ENCODE peak calls at places on chromosomes 2 and 18, in five cellular contexts. K, Y, T, N and Z are unnamed samples.
A peak's percentile ranks its signal among the peaks of the same experiment; 100 is the strongest.

GRCh38 chr18:45783097-45784075 is 42.1 kb upstream of the SIGLEC15 start:
- DNase-seq in K (peak; percentile 65), Y (no peak), T (no peak), N (no peak), Z (no peak)

GRCh38 chr18:31386683-31387082 is 10.1 kb downstream of the DSG4 start:
- DNase-seq in K (no peak), Y (no peak), T (no peak), N (no peak), Z (no peak)

GRCh38 chr18:48095726-48096125 is 165.3 kb upstream of the SMAD2 start:
- DNase-seq in K (no peak), Y (no peak), T (no peak), N (no peak), Z (no peak)

GRCh38 chr2:240584486-240585031 is 2.0 kb upstream of the CAPN10 start:
- DNase-seq in K (peak; percentile 19), Y (no peak), T (peak; percentile 24), N (peak; percentile 48), Z (peak; percentile 37)

GRCh38 chr2:240812721-240813120 is 7.3 kb downstream of the KIF1A start:
- DNase-seq in K (no peak), Y (no peak), T (no peak), N (peak; percentile 72), Z (peak; percentile 34)

GRCh38 chr18:46401486-46402115 is 255.4 kb downstream of the LOXHD1 start:
- DNase-seq in K (no peak), Y (peak; percentile 31), T (no peak), N (no peak), Z (no peak)

GRCh38 chr2:66441651-66442365 is 6.9 kb downstream of the MEIS1 start:
- DNase-seq in K (peak; percentile 45), Y (no peak), T (no peak), N (no peak), Z (no peak)

GRCh38 chr18:51030537-51031258 is 685 bp downstream of the SMAD4 start:
- DNase-seq in K (peak; percentile 87), Y (peak; percentile 79), T (peak; percentile 81), N (peak; percentile 93), Z (peak; percentile 76)

GRCh38 chr18:39825485-39825884 is 2129.5 kb upstream of the PIK3C3 start:
- DNase-seq in K (peak; percentile 33), Y (no peak), T (no peak), N (no peak), Z (no peak)

GRCh38 chr2:161246301-161246700 is 61.9 kb upstream of the PSMD14 start:
- DNase-seq in K (no peak), Y (no peak), T (no peak), N (no peak), Z (no peak)

GRCh38 chr2:41847744-41848441 is 199.9 kb upstream of the PKDCC start:
- DNase-seq in K (peak; percentile 64), Y (peak; percentile 66), T (no peak), N (no peak), Z (peak; percentile 48)

GRCh38 chr2:121350884-121351283 is 65.9 kb upstream of the TFCP2L1 start:
- DNase-seq in K (no peak), Y (peak; percentile 6), T (no peak), N (no peak), Z (no peak)

DNA sequence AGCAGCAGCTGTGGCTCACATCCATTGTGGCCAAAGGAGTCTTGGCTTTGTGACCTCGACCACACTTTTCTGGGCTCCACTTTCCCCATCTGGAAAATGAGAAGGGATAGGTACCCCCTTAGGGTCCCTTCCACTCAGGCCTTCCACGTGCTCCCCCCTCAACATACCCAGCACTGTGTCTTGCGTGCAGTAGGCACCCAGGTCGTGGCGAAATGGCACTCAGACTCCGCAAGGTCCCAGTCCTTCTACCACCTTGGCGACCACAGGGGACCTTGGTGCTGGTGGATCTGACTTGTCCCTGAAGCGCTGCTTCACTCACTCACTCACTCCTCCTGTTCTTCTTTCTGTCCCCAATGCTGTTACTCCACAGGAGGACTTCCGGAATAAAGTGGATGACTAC is 19.9 kb upstream of the SCLY start:
- DNase-seq in K (no peak), Y (no peak), T (no peak), N (no peak), Z (no peak)
- H3K36me3 ChIP-seq in K (peaks cover 13% of the 10 kb centered on the region), Y (peaks cover 76% of the 10 kb centered on the region), T (no peaks in the 10 kb centered on the region), N (peaks cover 28% of the 10 kb centered on the region), Z (peaks cover 2% of the 10 kb centered on the region)

GRCh38 chr2:218406949-218407703 is 7.5 kb downstream of the CTDSP1 start:
- DNase-seq in K (peak; percentile 67), Y (peak; percentile 70), T (peak; percentile 79), N (peak; percentile 89), Z (peak; percentile 90)
- H3K4me1 ChIP-seq in K (peaks cover 20% of the 10 kb centered on the region), Y (peaks cover 35% of the 10 kb centered on the region), T (peaks cover 3% of the 10 kb centered on the region), N (peaks cover 14% of the 10 kb centered on the region), Z (peaks cover 19% of the 10 kb centered on the region)

GRCh38 chr2:231160701-231161100 is 35.9 kb upstream of the HTR2B start:
- DNase-seq in K (peak; percentile 18), Y (no peak), T (no peak), N (no peak), Z (no peak)

GRCh38 chr2:231161252-231162035 is 36.6 kb upstream of the HTR2B start:
- DNase-seq in K (no peak), Y (no peak), T (no peak), N (no peak), Z (no peak)

GRCh38 chr2:231162036-231162345 is 36.4 kb upstream of the ARMC9 start:
- DNase-seq in K (peak; percentile 92), Y (no peak), T (no peak), N (no peak), Z (no peak)

GRCh38 chr2:231159306-231159705 is 34.5 kb upstream of the HTR2B start:
- DNase-seq in K (no peak), Y (no peak), T (no peak), N (no peak), Z (no peak)

GRCh38 chr2:231163011-231163410 is 35.4 kb upstream of the ARMC9 start:
- DNase-seq in K (no peak), Y (no peak), T (no peak), N (no peak), Z (no peak)
- H3K27ac ChIP-seq in K (peak overlapping the region; percentile 94), Y (peak overlapping the region; percentile 55), T (no peak overlapping the region), N (peak overlapping the region; percentile 5), Z (no peak overlapping the region)

DNA sequence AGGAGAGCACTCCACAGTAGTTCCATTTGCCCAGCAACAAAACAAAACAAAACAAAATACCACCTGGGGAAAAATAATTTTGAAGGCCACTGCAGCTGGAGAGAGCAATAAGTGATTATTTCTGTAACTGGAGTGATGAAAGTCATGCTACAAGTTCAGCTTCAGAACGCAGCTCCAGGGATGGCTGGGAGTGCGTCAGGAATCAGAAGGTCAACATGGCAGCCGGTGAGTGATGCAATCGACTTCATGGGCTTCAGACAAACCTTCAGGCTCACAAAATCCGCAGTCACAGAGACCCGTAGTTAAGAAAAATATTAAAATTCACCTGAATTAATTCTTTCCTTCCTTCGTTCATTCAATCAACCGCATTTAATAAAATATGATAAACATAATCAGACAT is 41.0 kb downstream of the ABHD3 start:
- DNase-seq in K (no peak), Y (no peak), T (peak; percentile 67), N (no peak), Z (no peak)
- H3K36me3 ChIP-seq in K (no peaks in the 10 kb centered on the region), Y (peaks cover 4% of the 10 kb centered on the region), T (no peaks in the 10 kb centered on the region), N (no peaks in the 10 kb centered on the region), Z (no peaks in the 10 kb centered on the region)

GRCh38 chr2:152433814-152434213 is 98.8 kb downstream of the FMNL2 start:
- DNase-seq in K (no peak), Y (no peak), T (no peak), N (no peak), Z (no peak)
- H3K4me1 ChIP-seq in K (peaks cover 18% of the 10 kb centered on the region), Y (peaks cover 22% of the 10 kb centered on the region), T (peaks cover 10% of the 10 kb centered on the region), N (no peaks in the 10 kb centered on the region), Z (no peaks in the 10 kb centered on the region)

DNA sequence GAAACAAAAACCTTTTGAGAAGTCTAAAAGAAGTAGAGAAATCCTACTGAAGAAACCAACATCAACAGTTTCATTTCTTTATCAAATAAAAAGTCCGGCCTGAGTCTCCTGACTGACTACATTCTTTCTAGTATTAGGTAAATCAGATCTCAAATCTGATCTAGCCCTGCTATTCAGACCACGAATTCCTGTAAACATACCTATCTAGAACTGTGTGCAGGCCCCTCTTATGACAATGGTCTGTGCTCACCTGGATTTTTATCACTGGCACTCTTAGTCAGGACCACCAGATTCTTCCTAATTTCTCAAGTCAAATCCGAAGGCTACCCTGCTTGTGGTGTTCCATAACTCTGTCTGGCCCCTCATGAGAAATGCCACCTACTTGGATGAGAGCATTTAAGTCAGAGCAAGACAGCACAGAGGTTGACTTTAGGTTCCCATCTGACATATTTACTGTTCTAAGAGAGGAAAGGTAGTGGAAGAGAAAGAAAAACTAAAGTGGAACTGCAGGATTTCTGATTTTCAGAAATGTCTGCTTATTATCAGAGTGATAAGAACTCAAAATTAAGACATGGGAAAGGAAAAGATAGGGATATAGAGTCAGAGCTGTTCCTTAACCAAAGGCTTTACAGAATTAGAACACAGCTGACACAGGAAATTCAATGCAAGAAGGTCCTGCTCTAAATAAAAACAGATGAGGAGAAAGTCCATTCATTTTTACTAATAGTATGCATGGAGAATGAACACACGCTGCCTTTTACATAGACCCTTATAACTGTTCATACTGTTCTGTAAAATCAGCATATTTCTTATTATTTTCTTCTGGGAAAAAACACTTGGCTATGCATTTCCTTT is 56.5 kb downstream of the SLC8A1 start:
- DNase-seq in K (peak; percentile 15), Y (no peak), T (no peak), N (no peak), Z (no peak)
- H3K27ac ChIP-seq in K (no peak overlapping the region), Y (peak overlapping the region; percentile 41), T (no peak overlapping the region), N (no peak overlapping the region), Z (no peak overlapping the region)

GRCh38 chr2:219722276-219722883 is 95.0 kb downstream of the SLC4A3 start:
- DNase-seq in K (no peak), Y (no peak), T (no peak), N (no peak), Z (no peak)
- H3K36me3 ChIP-seq in K (no peaks in the 10 kb centered on the region), Y (no peaks in the 10 kb centered on the region), T (no peaks in the 10 kb centered on the region), N (no peaks in the 10 kb centered on the region), Z (no peaks in the 10 kb centered on the region)

DNA sequence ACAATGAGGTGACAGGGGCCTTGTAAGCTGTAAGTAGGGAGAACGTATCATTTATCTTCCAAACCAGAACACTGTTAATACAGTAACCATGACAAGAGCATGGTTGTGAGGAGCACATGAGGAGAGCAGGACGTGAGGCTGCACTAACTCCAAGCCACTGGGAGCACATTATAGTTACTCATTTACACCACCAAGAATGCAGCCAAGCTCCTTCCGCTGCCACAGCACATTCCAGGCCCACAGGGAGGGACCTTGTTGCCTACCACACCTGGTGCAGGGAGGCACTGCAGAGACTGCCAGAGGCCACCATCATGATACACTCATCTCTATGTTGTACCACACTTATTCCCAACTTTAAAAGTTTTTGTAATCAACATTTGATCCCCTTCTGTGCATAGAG is 13.5 kb upstream of the SFXN5 start:
- DNase-seq in K (no peak), Y (no peak), T (no peak), N (peak; percentile 81), Z (no peak)
- H3K4me1 ChIP-seq in K (peaks cover 13% of the 10 kb centered on the region), Y (no peaks in the 10 kb centered on the region), T (no peaks in the 10 kb centered on the region), N (peaks cover 57% of the 10 kb centered on the region), Z (no peaks in the 10 kb centered on the region)